ENCODE peak calls at places on chromosome 14, in five cellular contexts. N is effector memory CD4-positive, alpha-beta T cell; H is PC-9; V is mesendoderm; Z is CD8-positive, alpha-beta memory T cell. S is an unnamed sample.

GRCh38 chr14:77139540-77140342 is 1.9 kb downstream of the ZDHHC22 start:
- DNase-seq in N (no peak), H (peak; percentile 55), V (peak; percentile 90), Z (peak; percentile 16), S (no peak)

GRCh38 chr14:51652168-51653095 is 722 bp downstream of the FRMD6 start:
- DNase-seq in N (peak; percentile 24), H (no peak), V (peak; percentile 50), Z (peak; percentile 38), S (peak; percentile 60)

GRCh38 chr14:66662374-66662773 is 154.4 kb downstream of the GPHN start:
- DNase-seq in N (no peak), H (peak; percentile 6), V (peak; percentile 54), Z (no peak), S (no peak)

GRCh38 chr14:100676089-100676685 is 50.5 kb upstream of the DLK1 start:
- DNase-seq in N (no peak), H (no peak), V (no peak), Z (no peak), S (no peak)

GRCh38 chr14:60649815-60650381 is 621 bp upstream of the SIX1 start:
- DNase-seq in N (no peak), H (peak; percentile 19), V (peak; percentile 57), Z (no peak), S (no peak)

GRCh38 chr14:22780941-22781605 is 14.6 kb downstream of the OXA1L start:
- DNase-seq in N (no peak), H (no peak), V (no peak), Z (no peak), S (no peak)

GRCh38 chr14:23881292-23881691 is 72.3 kb upstream of the DHRS4 start:
- DNase-seq in N (no peak), H (no peak), V (no peak), Z (no peak), S (no peak)

GRCh38 chr14:26531894-26532293 is 65.9 kb downstream of the NOVA1 start:
- DNase-seq in N (no peak), H (no peak), V (peak; percentile 25), Z (no peak), S (no peak)

GRCh38 chr14:65373011-65373670 is 39.4 kb upstream of the FUT8 start:
- DNase-seq in N (no peak), H (no peak), V (no peak), Z (no peak), S (no peak)

GRCh38 chr14:61043506-61043905 is 62.5 kb downstream of the SLC38A6 start:
- DNase-seq in N (no peak), H (no peak), V (no peak), Z (no peak), S (no peak)

GRCh38 chr14:90730367-90730766 is 85.9 kb downstream of the TTC7B start:
- DNase-seq in N (no peak), H (no peak), V (no peak), Z (no peak), S (no peak)

GRCh38 chr14:23113346-23114119 is 5.5 kb downstream of the CEBPE start:
- DNase-seq in N (no peak), H (no peak), V (no peak), Z (no peak), S (peak; percentile 69)

GRCh38 chr14:100669468-100669867 is 57.2 kb upstream of the DLK1 start:
- DNase-seq in N (no peak), H (no peak), V (peak; percentile 71), Z (no peak), S (no peak)

GRCh38 chr14:101665478-101666078 is 95.9 kb upstream of the PPP2R5C start:
- DNase-seq in N (no peak), H (peak; percentile 81), V (peak; percentile 71), Z (no peak), S (no peak)

GRCh38 chr14:55707365-55707804 is 127.4 kb downstream of the KTN1 start:
- DNase-seq in N (no peak), H (no peak), V (peak; percentile 31), Z (no peak), S (no peak)

GRCh38 chr14:97707603-97708002 is 910.4 kb downstream of the VRK1 start:
- DNase-seq in N (no peak), H (no peak), V (no peak), Z (no peak), S (no peak)

GRCh38 chr14:63852271-63852816 is 460 bp upstream of the SYNE2 start:
- DNase-seq in N (no peak), H (no peak), V (peak; percentile 73), Z (no peak), S (no peak)

GRCh38 chr14:100836053-100836805 is 10.3 kb downstream of the MEG3 start:
- DNase-seq in N (no peak), H (no peak), V (no peak), Z (no peak), S (no peak)

GRCh38 chr14:100281286-100282082 is 24.8 kb downstream of the SLC25A29 start:
- DNase-seq in N (no peak), H (no peak), V (no peak), Z (no peak), S (peak; percentile 39)

GRCh38 chr14:106094654-106095189 is 568.3 kb downstream of the TMEM121 start:
- DNase-seq in N (no peak), H (peak; percentile 4), V (peak; percentile 5), Z (peak; percentile 24), S (peak; percentile 55)

GRCh38 chr14:102693006-102693755 is 84.1 kb upstream of the TRAF3 start:
- DNase-seq in N (no peak), H (no peak), V (peak; percentile 55), Z (no peak), S (no peak)

GRCh38 chr14:64880382-64881121 is 845 bp upstream of the SPTB start:
- DNase-seq in N (peak; percentile 24), H (peak; percentile 67), V (peak; percentile 74), Z (peak; percentile 33), S (peak; percentile 64)

GRCh38 chr14:73753043-73753886 is 39.1 kb upstream of the PNMA1 start:
- DNase-seq in N (no peak), H (peak; percentile 67), V (peak; percentile 54), Z (no peak), S (peak; percentile 80)

GRCh38 chr14:43795600-43796228 is 711.4 kb downstream of the FSCB start:
- DNase-seq in N (no peak), H (no peak), V (peak; percentile 39), Z (no peak), S (no peak)

GRCh38 chr14:28758253-28758915 is 8.2 kb upstream of the FOXG1 start:
- DNase-seq in N (no peak), H (no peak), V (no peak), Z (no peak), S (no peak)
- H3K4me3 ChIP-seq in N (no peak overlapping the region), H (no peak overlapping the region), V (no peak overlapping the region), Z (no peak overlapping the region), S (no peak overlapping the region)

DNA sequence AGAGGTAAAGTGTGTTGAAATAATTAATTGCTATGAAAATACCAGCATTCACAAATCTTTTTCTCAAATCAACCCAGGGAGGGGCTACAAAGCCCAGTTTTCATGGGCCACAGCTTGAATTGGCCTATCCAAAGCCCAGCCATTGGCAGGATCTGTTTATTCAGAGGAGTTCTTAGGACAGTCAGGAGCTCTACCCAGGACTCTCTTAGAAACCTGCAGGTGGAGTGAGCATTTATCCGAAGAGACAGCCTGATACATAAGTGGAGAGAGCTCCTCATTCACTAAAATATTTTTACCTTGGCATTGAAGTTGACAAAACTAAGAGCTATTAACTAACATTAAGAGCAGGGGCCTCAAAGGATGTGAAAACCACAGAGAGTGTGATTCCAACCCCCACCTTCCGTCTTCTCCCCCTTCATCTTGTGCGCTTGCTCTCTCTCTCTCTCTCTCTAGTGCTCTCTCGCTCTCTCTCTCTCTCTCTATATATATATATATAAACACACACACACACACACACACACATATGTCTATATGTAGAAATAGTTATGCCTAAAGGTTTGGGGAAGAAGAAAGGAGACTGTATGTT is 315.5 kb downstream of the SNAPC1 start:
- DNase-seq in N (no peak), H (no peak), V (no peak), Z (peak; percentile 3), S (no peak)
- H3K36me3 ChIP-seq in N (no peaks in the 10 kb centered on the region), H (no peaks in the 10 kb centered on the region), V (no peaks in the 10 kb centered on the region), Z (no peaks in the 10 kb centered on the region), S (no peaks in the 10 kb centered on the region)

DNA sequence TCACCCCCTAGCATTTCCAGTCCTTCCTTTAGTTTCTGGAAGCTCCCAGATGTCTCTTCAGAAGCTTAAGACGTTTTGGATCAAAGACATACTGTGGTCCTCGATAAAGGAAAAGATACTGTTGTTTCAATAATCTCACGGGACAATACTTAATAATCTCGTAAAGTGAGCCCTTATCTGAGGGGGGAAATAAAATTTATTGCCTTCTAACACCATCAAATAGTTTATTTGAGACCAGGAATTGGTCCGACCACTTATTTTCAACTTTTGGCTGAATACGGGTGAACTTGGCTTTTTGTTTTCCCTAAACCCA is 640 bp upstream of the G2E3 start:
- DNase-seq in N (no peak), H (no peak), V (no peak), Z (no peak), S (no peak)
- H3K4me3 ChIP-seq in N (peak overlapping the region; percentile 100), H (peak overlapping the region; percentile 99), V (no peak overlapping the region), Z (peak overlapping the region; percentile 90), S (peak overlapping the region; percentile 84)

GRCh38 chr14:75044322-75044721 is 6.9 kb downstream of the MLH3 start:
- DNase-seq in N (no peak), H (no peak), V (no peak), Z (no peak), S (no peak)

GRCh38 chr14:75046899-75047298 is 4.4 kb downstream of the MLH3 start:
- DNase-seq in N (no peak), H (no peak), V (no peak), Z (no peak), S (no peak)

GRCh38 chr14:75046275-75046674 is 5.0 kb downstream of the MLH3 start:
- DNase-seq in N (no peak), H (no peak), V (no peak), Z (no peak), S (no peak)

GRCh38 chr14:75042040-75042439 is 9.2 kb downstream of the MLH3 start:
- DNase-seq in N (no peak), H (no peak), V (no peak), Z (no peak), S (no peak)

DNA sequence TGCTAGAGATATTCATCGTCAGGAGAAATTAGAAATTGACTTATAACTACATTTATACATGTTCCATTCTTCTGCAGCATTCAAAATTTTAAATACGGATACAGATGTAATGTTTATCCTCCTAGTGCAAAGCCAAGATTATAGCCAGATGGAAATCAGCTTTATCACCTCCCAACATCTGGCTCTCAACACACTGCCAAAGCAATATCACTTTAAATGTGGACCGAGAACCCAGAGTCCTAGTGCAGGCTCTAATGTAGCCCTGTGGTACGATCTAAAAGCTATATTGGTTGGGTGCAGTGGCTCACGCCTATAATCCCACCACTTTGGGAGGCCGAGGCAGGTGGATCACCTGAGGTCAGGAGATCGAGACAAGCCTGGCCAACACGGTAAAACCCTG is 6.5 kb downstream of the MLH3 start:
- DNase-seq in N (no peak), H (no peak), V (no peak), Z (no peak), S (no peak)
- H3K36me3 ChIP-seq in N (peaks cover 4% of the 10 kb centered on the region), H (peaks cover 28% of the 10 kb centered on the region), V (no peaks in the 10 kb centered on the region), Z (no peaks in the 10 kb centered on the region), S (peaks cover 1% of the 10 kb centered on the region)

DNA sequence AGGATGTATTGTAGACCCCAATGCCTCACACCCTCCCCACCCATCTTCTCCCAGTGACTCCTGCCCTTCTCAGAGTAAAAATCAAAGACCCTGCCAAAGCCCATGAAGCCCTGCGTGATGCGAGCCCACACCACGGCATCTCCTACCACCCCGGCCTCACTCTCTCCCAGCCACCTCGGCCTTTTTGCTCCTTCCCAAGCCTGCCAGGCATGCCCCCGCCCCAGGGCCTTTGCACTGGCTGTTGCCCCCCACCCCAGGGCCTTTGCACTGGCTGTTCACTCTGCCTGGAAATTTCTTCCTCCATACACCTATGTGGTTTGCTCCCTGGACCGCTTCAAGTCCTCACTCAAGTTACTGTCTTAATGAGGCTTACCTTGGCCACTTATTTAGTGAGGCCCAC is 5.0 kb upstream of the CHGA start:
- DNase-seq in N (no peak), H (no peak), V (no peak), Z (no peak), S (no peak)
- H3K4me3 ChIP-seq in N (no peak overlapping the region), H (no peak overlapping the region), V (no peak overlapping the region), Z (no peak overlapping the region), S (no peak overlapping the region)